ENCODE peak calls at places on chromosomes 11 and 22, in four cellular contexts. R is GM23338; M is CD8-positive, alpha-beta T cell; C is left ventricle myocardium inferior. U is an unnamed sample.

GRCh38 chr11:76185931-76186401 is 20.3 kb downstream of the WNT11 start:
- DNase-seq in R (no peak), M (no peak), C (peak; percentile 40), U (peak; percentile 23)

GRCh38 chr11:64341851-64342791 is 2.1 kb downstream of the CCDC88B start:
- DNase-seq in R (peak; percentile 94), M (peak; percentile 87), C (peak; percentile 91), U (peak; percentile 97)

GRCh38 chr22:41910599-41911291 is 4.1 kb downstream of the SHISA8 start:
- DNase-seq in R (peak; percentile 45), M (peak; percentile 28), C (peak; percentile 56), U (no peak)

GRCh38 chr11:124179311-124179710 is 3.8 kb upstream of the OR10D3 start:
- DNase-seq in R (no peak), M (no peak), C (no peak), U (no peak)

GRCh38 chr22:42296381-42296853 is 26.0 kb upstream of the TCF20 start:
- DNase-seq in R (peak; percentile 66), M (peak; percentile 25), C (peak; percentile 51), U (no peak)

GRCh38 chr22:26949193-26949592 is 291.8 kb downstream of the MIAT start:
- DNase-seq in R (peak; percentile 44), M (no peak), C (no peak), U (no peak)

GRCh38 chr11:80285076-80285790 is 844.4 kb upstream of the TENM4 start:
- DNase-seq in R (no peak), M (no peak), C (no peak), U (no peak)

GRCh38 chr11:132621976-132622375 is 910.3 kb downstream of the OPCML start:
- DNase-seq in R (no peak), M (no peak), C (no peak), U (no peak)

GRCh38 chr11:113690619-113691569 is 15.2 kb downstream of the TMPRSS5 start:
- DNase-seq in R (peak; percentile 83), M (no peak), C (no peak), U (peak; percentile 73)

GRCh38 chr11:119175493-119176077 is 7.1 kb downstream of the NLRX1 start:
- DNase-seq in R (no peak), M (no peak), C (no peak), U (no peak)

GRCh38 chr11:90476442-90477007 is 253.7 kb upstream of the CHORDC1 start:
- DNase-seq in R (peak; percentile 67), M (no peak), C (no peak), U (no peak)

GRCh38 chr11:24163146-24163545 is 333.7 kb upstream of the LUZP2 start:
- DNase-seq in R (no peak), M (no peak), C (no peak), U (no peak)

GRCh38 chr22:45306139-45306538 is 3.6 kb upstream of the FAM118A start:
- DNase-seq in R (no peak), M (no peak), C (no peak), U (no peak)

GRCh38 chr11:132099692-132100091 is 729.3 kb downstream of the NTM start:
- DNase-seq in R (peak; percentile 83), M (no peak), C (peak; percentile 22), U (no peak)

GRCh38 chr11:61693897-61694840 is 14.0 kb downstream of the DAGLA start:
- DNase-seq in R (no peak), M (no peak), C (peak; percentile 53), U (peak; percentile 75)

GRCh38 chr11:67670316-67671210 is 3.9 kb downstream of the ALDH3B2 start:
- DNase-seq in R (no peak), M (no peak), C (no peak), U (no peak)

GRCh38 chr11:62390727-62391126 is 28.1 kb upstream of the SCGB1A1 start:
- DNase-seq in R (no peak), M (no peak), C (no peak), U (no peak)

GRCh38 chr11:109983358-109983757 is 109.8 kb upstream of the ZC3H12C start:
- DNase-seq in R (no peak), M (no peak), C (no peak), U (no peak)

GRCh38 chr11:104728927-104729326 is 169.3 kb downstream of the CASP12 start:
- DNase-seq in R (no peak), M (no peak), C (no peak), U (no peak)

GRCh38 chr22:44848791-44849410 is 96.5 kb downstream of the ARHGAP8 start:
- DNase-seq in R (no peak), M (no peak), C (no peak), U (no peak)

GRCh38 chr11:120756931-120757330 is 245.4 kb downstream of the GRIK4 start:
- DNase-seq in R (peak; percentile 32), M (no peak), C (no peak), U (no peak)

GRCh38 chr22:26292667-26292995 is 123.4 kb downstream of the SEZ6L start:
- DNase-seq in R (no peak), M (no peak), C (no peak), U (no peak)

GRCh38 chr11:120305286-120305685 is 19.8 kb upstream of the TLCD5 start:
- DNase-seq in R (no peak), M (no peak), C (no peak), U (peak; percentile 77)

GRCh38 chr11:123298488-123299447 is 103.7 kb upstream of the CLMP start:
- DNase-seq in R (peak; percentile 27), M (no peak), C (no peak), U (no peak)

GRCh38 chr11:107851704-107852315 is 6.8 kb downstream of the SLC35F2 start:
- DNase-seq in R (no peak), M (no peak), C (no peak), U (peak; percentile 64)

GRCh38 chr22:45804986-45805325 is 133.3 kb downstream of the ATXN10 start:
- DNase-seq in R (no peak), M (no peak), C (no peak), U (no peak)

GRCh38 chr11:115407496-115407895 is 96.7 kb downstream of the CADM1 start:
- DNase-seq in R (no peak), M (no peak), C (no peak), U (no peak)

GRCh38 chr11:16881766-16882165 is 132.4 kb downstream of the PLEKHA7 start:
- DNase-seq in R (no peak), M (no peak), C (no peak), U (no peak)

GRCh38 chr22:38494939-38495338 is 11.2 kb downstream of the DDX17 start:
- DNase-seq in R (no peak), M (no peak), C (no peak), U (no peak)

GRCh38 chr22:42745118-42745517 is 24.4 kb upstream of the A4GALT start:
- DNase-seq in R (no peak), M (no peak), C (no peak), U (no peak)

GRCh38 chr11:45644981-45645889 is 20.2 kb downstream of the CHST1 start:
- DNase-seq in R (no peak), M (no peak), C (no peak), U (no peak)
- TF ChIP-seq CTCF in R (no peak), M (no peak), C (no peak), U (no peak)

GRCh38 chr11:72585762-72586590 is 88.2 kb downstream of the PDE2A start:
- DNase-seq in R (peak; percentile 88), M (peak; percentile 56), C (peak; percentile 42), U (peak; percentile 61)
- H3K27me3 ChIP-seq in R (peaks cover 61% of the 10 kb centered on the region), M (peaks cover 5% of the 10 kb centered on the region), C (peaks cover 41% of the 10 kb centered on the region), U (peaks cover 26% of the 10 kb centered on the region)

DNA sequence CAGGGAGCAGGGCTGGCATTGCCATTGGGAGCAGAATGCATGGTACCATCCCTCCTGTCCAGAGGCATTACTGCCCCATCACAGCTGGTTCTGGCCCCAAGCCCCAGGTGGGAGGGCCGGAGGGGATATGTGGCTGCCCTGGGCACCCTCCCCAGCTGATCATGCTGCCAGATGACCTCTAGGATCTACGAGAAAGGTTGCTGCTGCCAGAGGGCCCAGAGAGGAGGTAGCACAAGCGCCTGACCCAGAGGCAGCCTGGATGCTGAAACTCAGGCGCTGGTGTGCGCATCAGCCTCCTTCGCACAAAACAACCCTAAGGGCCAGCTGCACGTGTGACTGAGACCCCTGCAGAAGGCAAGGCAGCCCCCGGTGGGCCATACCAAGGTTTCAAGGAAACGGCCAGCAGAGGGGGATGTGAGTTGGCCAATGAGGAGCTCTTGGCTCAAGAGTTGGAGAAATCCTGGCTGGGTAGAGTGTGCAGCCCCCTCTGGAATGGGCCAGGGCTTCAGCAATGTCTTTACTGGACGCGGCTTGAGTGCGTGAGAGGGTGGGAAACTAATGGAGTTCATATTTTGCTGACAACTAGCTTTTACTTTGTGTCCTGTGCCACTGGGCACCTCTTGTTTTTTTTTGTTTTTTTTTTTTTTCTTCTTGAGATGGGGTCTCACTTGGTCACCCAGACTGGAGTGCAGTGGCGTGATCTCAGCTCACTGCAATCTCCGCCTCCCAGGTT is 88.3 kb upstream of the PARVA start:
- DNase-seq in R (no peak), M (no peak), C (no peak), U (no peak)
- TF ChIP-seq CTCF in R (peak; percentile 46), M (peak; percentile 14), C (no peak), U (no peak)

DNA sequence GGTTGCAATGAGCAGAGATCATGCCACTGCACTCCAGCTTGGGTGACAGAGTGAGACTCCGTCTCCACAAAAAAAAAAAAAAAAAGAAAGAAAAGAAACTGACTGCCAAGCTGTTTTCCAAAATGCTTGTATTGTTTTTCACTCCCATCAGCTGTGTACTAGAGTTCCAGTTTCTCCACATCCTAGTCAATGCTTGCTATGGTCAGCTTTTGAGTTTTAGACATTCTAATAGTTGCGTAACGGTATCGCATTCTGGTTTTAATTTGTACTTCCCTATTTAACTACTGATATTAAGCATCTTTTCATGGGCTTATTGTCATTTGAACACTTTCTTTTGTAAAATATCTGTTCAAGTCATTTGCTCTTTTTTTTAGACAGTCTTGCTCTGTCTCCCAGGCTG is 55.7 kb downstream of the TSPAN18 start:
- DNase-seq in R (no peak), M (no peak), C (no peak), U (no peak)
- H3K27me3 ChIP-seq in R (no peaks in the 10 kb centered on the region), M (no peaks in the 10 kb centered on the region), C (no peaks in the 10 kb centered on the region), U (no peaks in the 10 kb centered on the region)

GRCh38 chr22:49930596-49931412 is 12.4 kb downstream of the CRELD2 start:
- DNase-seq in R (peak; percentile 43), M (peak; percentile 52), C (peak; percentile 58), U (peak; percentile 85)
- TF ChIP-seq CTCF in R (peak; percentile 71), M (no peak), C (peak; percentile 83), U (peak; percentile 51)

GRCh38 chr11:118170231-118170630 is 6.2 kb downstream of the SCN2B start:
- DNase-seq in R (no peak), M (no peak), C (no peak), U (no peak)
- H3K27me3 ChIP-seq in R (peaks cover 77% of the 10 kb centered on the region), M (no peaks in the 10 kb centered on the region), C (peaks cover 4% of the 10 kb centered on the region), U (no peaks in the 10 kb centered on the region)

DNA sequence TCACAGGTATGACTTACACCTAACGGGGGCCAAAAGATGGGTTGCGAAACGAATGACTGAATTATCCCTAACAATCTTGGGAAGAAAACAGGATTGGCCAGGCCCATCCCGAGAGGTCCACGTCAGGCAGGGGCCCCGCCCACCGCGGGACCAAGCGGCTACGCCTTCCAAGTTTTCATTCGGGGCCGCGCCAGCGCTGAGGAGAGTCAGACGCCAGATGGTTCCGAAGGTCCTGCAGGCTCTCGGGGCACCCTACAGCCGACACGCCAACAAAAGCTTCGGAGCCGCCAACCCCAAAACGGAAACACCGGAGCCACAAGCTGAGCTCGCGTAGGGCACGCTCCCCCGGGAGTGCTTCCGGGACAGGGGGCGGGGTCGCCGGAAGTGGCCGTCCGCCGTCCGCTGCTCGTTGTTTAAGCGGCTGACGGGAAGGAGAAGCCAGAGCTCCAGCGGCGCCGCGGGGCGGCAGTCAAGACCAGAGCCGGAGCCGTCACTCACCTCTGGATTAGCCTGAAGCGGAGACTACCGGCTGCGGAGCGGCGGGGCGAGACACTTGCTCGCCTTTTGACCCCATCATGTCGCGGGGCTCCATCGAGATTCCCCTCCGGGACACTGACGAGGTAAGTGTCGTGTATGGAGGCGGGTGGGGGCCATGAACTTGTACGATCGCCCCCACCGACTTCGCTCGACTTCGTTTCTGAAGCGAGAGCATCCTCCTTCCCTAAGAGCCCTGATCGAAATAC is at the start of gene CTR9:
- DNase-seq in R (peak; percentile 95), M (peak; percentile 93), C (peak; percentile 94), U (peak; percentile 96)
- TF ChIP-seq CTCF in R (peak; percentile 29), M (no peak), C (peak; percentile 34), U (no peak)

GRCh38 chr11:22276535-22276934 is 61.6 kb upstream of the SLC17A6 start:
- DNase-seq in R (no peak), M (no peak), C (no peak), U (no peak)
- H3K27me3 ChIP-seq in R (no peaks in the 10 kb centered on the region), M (no peaks in the 10 kb centered on the region), C (no peaks in the 10 kb centered on the region), U (no peaks in the 10 kb centered on the region)

U was measured in colonic mucosa.